ENCODE peak calls at places on chromosome 9, in four cellular contexts. A, T, K and C are unnamed samples.

GRCh38 chr9:134937566-134938345 is 20.0 kb upstream of the FCN1 start:
- DNase-seq in K (no peak), T (no peak), A (no peak), C (no peak)

GRCh38 chr9:89549031-89549644 is 51.2 kb upstream of the SEMA4D start:
- DNase-seq in A (peak), T (peak), K (peak), C (peak)

GRCh38 chr9:31821583-31821982 is 562.9 kb upstream of the ACO1 start:
- DNase-seq in T (no peak), K (no peak), A (no peak), C (no peak)

GRCh38 chr9:99073347-99073746 is 31.6 kb upstream of the TGFBR1 start:
- DNase-seq in K (no peak), A (no peak), T (no peak), C (no peak)

GRCh38 chr9:33048054-33048465 is 23.0 kb downstream of the DNAJA1 start:
- DNase-seq in A (no peak), K (no peak), T (no peak), C (no peak)

GRCh38 chr9:37251452-37251851 is 131.1 kb downstream of the ZCCHC7 start:
- DNase-seq in K (peak), T (peak), A (no peak), C (peak)

GRCh38 chr9:75892168-75892901 is 1.9 kb downstream of the PCSK5 start:
- DNase-seq in T (peak), A (no peak), K (peak), C (peak)

GRCh38 chr9:88420227-88420626 is 32.0 kb downstream of the SPIN1 start:
- DNase-seq in T (no peak), A (no peak), K (no peak), C (no peak)

GRCh38 chr9:121784706-121785426 is 133.4 kb downstream of the DAB2IP start:
- DNase-seq in T (peak), K (no peak), A (no peak), C (peak)

GRCh38 chr9:3949744-3950143 is 350.1 kb downstream of the GLIS3 start:
- DNase-seq in T (no peak), A (no peak), K (no peak), C (no peak)

GRCh38 chr9:131661954-131662621 is 77.8 kb downstream of the RAPGEF1 start:
- DNase-seq in A (no peak), K (no peak), T (no peak), C (no peak)

GRCh38 chr9:93190133-93190525 is 6.2 kb downstream of the WNK2 start:
- DNase-seq in K (no peak), A (no peak), T (no peak), C (no peak)

GRCh38 chr9:129886226-129887174 is 51.2 kb downstream of the USP20 start:
- DNase-seq in K (no peak), T (peak), A (no peak), C (no peak)

GRCh38 chr9:127116946-127117345 is 5.5 kb downstream of the ANGPTL2 start:
- DNase-seq in K (no peak), A (peak), T (no peak), C (peak)

GRCh38 chr9:91349115-91349555 is 12.6 kb downstream of the AUH start:
- DNase-seq in K (no peak), A (no peak), T (no peak), C (no peak)

GRCh38 chr9:73916016-73916673 is 581.0 kb upstream of the RORB start:
- DNase-seq in K (peak), T (peak), A (no peak), C (peak)

GRCh38 chr9:90451804-90452203 is 190.8 kb downstream of the DIRAS2 start:
- DNase-seq in K (no peak), A (no peak), T (no peak), C (no peak)

GRCh38 chr9:27368317-27368985 is 71.5 kb upstream of the EQTN start:
- DNase-seq in T (no peak), A (no peak), K (no peak), C (peak)

GRCh38 chr9:92947268-92948031 is at the start of gene FGD3:
- DNase-seq in A (no peak), T (peak), K (peak), C (no peak)

GRCh38 chr9:70352802-70353201 is 61.7 kb downstream of the KLF9 start:
- DNase-seq in A (no peak), K (no peak), T (no peak), C (no peak)

GRCh38 chr9:105191508-105192118 is 52.8 kb upstream of the SLC44A1 start:
- DNase-seq in T (no peak), K (no peak), A (no peak), C (no peak)

GRCh38 chr9:94639045-94639995 is at the start of gene FBP1:
- DNase-seq in T (peak), A (no peak), K (peak), C (peak)

GRCh38 chr9:122180633-122181032 is 20.9 kb downstream of the MORN5 start:
- DNase-seq in T (no peak), K (no peak), A (peak), C (no peak)

GRCh38 chr9:37329576-37329975 is 92.9 kb upstream of the GRHPR start:
- DNase-seq in A (peak), T (no peak), K (no peak), C (peak)

GRCh38 chr9:92740015-92740408 is 24.6 kb downstream of the BICD2 start:
- DNase-seq in K (no peak), A (peak), T (no peak), C (no peak)

GRCh38 chr9:137423810-137424291 is 658 bp downstream of the NOXA1 start:
- DNase-seq in T (no peak), K (no peak), A (no peak), C (no peak)

GRCh38 chr9:81716409-81716808 is 27.1 kb upstream of the TLE1 start:
- DNase-seq in K (no peak), T (no peak), A (peak), C (no peak)

GRCh38 chr9:105114318-105114717 is 130.1 kb upstream of the SLC44A1 start:
- DNase-seq in K (no peak), A (no peak), T (no peak), C (no peak)

GRCh38 chr9:134655591-134656333 is 14.2 kb downstream of the COL5A1 start:
- DNase-seq in K (no peak), A (no peak), T (no peak), C (peak)

GRCh38 chr9:89593776-89594427 is 10.9 kb upstream of the GADD45G start:
- DNase-seq in T (peak), A (peak), K (peak), C (peak)

GRCh38 chr9:131656356-131657030 is 83.4 kb downstream of the RAPGEF1 start:
- DNase-seq in T (no peak), K (no peak), A (no peak), C (no peak)

GRCh38 chr9:91025856-91026255 is 224.2 kb downstream of the SYK start:
- DNase-seq in K (no peak), T (no peak), A (no peak), C (no peak)

GRCh38 chr9:87882627-87883026 is at the start of gene SPATA31E1:
- DNase-seq in K (peak), T (peak), A (no peak), C (no peak)

GRCh38 chr9:87067426-87067825 is 120.1 kb upstream of the GAS1 start:
- DNase-seq in K (no peak), A (no peak), T (no peak), C (no peak)

GRCh38 chr9:5871785-5872184 is 18.9 kb upstream of the MLANA start:
- DNase-seq in T (no peak), A (no peak), K (no peak), C (no peak)

GRCh38 chr9:5872496-5872895 is 18.2 kb upstream of the MLANA start:
- DNase-seq in A (no peak), K (no peak), T (no peak), C (no peak)

GRCh38 chr9:5870020-5870339 is 20.7 kb upstream of the MLANA start:
- DNase-seq in T (no peak), K (no peak), A (no peak), C (no peak)

GRCh38 chr9:5869315-5870019 is 21.2 kb upstream of the MLANA start:
- DNase-seq in T (peak), K (peak), A (no peak), C (peak)

GRCh38 chr9:5870691-5871090 is 20.0 kb upstream of the MLANA start:
- DNase-seq in K (no peak), T (no peak), A (no peak), C (no peak)
- H3K56ac ChIP-seq in K (no peak), T (no peak), A (no peak), C (no peak)

DNA sequence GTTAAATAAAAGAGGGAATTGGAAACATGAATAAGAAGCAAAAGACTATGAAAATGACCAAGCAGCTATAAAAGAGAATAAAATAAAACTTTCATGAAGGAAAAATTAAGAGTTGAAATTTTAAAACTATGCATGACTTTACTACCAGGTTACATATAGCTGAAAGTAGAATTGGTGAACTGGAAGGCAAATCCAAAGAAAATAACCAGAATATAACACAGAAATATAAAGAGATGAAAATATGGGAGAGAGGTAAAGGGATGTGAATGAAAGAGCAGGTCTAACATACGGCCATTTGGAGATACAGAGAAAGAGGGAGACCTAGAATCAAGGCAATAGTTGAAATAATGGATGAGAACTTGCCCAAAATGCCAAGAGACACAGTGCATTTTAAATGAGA is 42.9 kb upstream of the TDRD7 start:
- DNase-seq in A (no peak), T (no peak), K (no peak), C (no peak)
- H3K56ac ChIP-seq in A (no peak), T (no peak), K (no peak), C (no peak)

DNA sequence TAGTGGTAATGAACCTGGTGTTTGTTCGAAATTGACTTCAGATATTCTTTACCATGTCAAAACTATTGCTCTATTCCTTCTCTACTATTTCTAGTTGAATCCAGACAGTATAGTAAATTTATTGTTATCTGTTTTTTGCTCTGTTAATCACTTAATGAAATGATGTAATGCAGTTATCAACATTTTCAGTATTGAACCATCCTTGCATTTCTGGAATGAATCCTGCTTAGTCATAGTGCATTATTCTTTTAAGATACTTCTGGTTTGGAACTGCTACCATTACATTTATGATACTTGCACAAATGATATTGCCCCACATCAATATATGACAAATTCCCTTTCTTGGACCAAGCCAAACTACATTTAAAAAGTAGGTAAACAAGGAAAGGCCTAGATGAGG is 554.0 kb upstream of the KLF4 start:
- DNase-seq in K (no peak), T (no peak), A (no peak), C (no peak)
- H3K56ac ChIP-seq in K (no peak), T (no peak), A (no peak), C (no peak)

GRCh38 chr9:5801739-5802113 is 31.2 kb downstream of the ERMP1 start:
- DNase-seq in T (no peak), A (no peak), K (no peak), C (no peak)

GRCh38 chr9:5799314-5799713 is 33.6 kb downstream of the ERMP1 start:
- DNase-seq in A (peak), K (no peak), T (no peak), C (peak)

GRCh38 chr9:5796298-5796697 is 36.6 kb downstream of the ERMP1 start:
- DNase-seq in K (no peak), T (no peak), A (no peak), C (no peak)

GRCh38 chr9:5800969-5801738 is 31.8 kb downstream of the ERMP1 start:
- DNase-seq in K (no peak), A (no peak), T (no peak), C (peak)

GRCh38 chr9:5798581-5798980 is 34.3 kb downstream of the ERMP1 start:
- DNase-seq in T (no peak), A (no peak), K (no peak), C (peak)
- H3K56ac ChIP-seq in T (no peak), A (no peak), K (no peak), C (no peak)

GRCh38 chr9:18438951-18439350 is 35.0 kb upstream of the ADAMTSL1 start:
- DNase-seq in A (no peak), K (no peak), T (no peak), C (peak)
- H3K56ac ChIP-seq in A (peak), K (no peak), T (no peak), C (peak)

GRCh38 chr9:119453980-119454379 is 84.7 kb upstream of the BRINP1 start:
- DNase-seq in T (no peak), K (no peak), A (no peak), C (no peak)

GRCh38 chr9:119453490-119453911 is 84.3 kb upstream of the BRINP1 start:
- DNase-seq in A (no peak), K (no peak), T (no peak), C (no peak)

GRCh38 chr9:119451426-119451825 is 82.2 kb upstream of the BRINP1 start:
- DNase-seq in T (no peak), A (no peak), K (no peak), C (no peak)
- H3K56ac ChIP-seq in T (no peak), A (no peak), K (no peak), C (no peak)

GRCh38 chr9:84939766-84940165 is 270.2 kb downstream of the NTRK2 start:
- DNase-seq in K (no peak), T (no peak), A (no peak), C (peak)

GRCh38 chr9:84932915-84933527 is 263.5 kb downstream of the NTRK2 start:
- DNase-seq in A (no peak), T (peak), K (no peak), C (peak)

GRCh38 chr9:84935528-84936117 is 266.1 kb downstream of the NTRK2 start:
- DNase-seq in K (no peak), A (no peak), T (no peak), C (no peak)

GRCh38 chr9:84940294-84940693 is 270.8 kb downstream of the NTRK2 start:
- DNase-seq in K (no peak), T (no peak), A (no peak), C (no peak)

DNA sequence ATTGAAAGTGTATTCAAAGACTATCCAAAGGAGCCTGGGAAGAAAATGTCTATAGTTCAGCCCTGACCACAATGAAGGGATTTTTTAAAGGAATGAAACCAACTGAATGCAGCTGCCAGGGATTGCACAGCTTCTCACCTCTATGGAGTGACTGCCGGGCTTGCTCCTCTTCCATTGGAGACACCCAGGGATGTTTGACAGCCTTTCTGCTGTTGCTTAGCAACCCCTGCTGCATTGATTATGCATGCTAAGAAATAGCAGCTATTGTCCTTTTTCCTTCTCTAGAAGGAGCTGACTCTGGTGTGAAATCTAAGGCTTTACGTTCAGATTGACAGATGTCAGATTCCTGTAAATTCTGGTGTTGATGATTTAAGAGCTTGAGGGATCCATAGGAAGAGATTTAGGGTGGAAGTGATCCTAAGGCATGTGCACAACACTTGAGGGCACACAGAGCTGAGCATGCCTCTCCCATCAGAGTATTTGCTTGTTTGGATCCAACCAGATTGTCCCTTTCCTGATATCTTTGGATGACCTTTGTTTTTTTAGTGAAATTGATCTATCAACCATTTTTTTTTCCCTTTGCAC is 267.6 kb downstream of the NTRK2 start:
- DNase-seq in T (peak), K (no peak), A (no peak), C (peak)
- H3K56ac ChIP-seq in T (no peak), K (no peak), A (no peak), C (no peak)

DNA sequence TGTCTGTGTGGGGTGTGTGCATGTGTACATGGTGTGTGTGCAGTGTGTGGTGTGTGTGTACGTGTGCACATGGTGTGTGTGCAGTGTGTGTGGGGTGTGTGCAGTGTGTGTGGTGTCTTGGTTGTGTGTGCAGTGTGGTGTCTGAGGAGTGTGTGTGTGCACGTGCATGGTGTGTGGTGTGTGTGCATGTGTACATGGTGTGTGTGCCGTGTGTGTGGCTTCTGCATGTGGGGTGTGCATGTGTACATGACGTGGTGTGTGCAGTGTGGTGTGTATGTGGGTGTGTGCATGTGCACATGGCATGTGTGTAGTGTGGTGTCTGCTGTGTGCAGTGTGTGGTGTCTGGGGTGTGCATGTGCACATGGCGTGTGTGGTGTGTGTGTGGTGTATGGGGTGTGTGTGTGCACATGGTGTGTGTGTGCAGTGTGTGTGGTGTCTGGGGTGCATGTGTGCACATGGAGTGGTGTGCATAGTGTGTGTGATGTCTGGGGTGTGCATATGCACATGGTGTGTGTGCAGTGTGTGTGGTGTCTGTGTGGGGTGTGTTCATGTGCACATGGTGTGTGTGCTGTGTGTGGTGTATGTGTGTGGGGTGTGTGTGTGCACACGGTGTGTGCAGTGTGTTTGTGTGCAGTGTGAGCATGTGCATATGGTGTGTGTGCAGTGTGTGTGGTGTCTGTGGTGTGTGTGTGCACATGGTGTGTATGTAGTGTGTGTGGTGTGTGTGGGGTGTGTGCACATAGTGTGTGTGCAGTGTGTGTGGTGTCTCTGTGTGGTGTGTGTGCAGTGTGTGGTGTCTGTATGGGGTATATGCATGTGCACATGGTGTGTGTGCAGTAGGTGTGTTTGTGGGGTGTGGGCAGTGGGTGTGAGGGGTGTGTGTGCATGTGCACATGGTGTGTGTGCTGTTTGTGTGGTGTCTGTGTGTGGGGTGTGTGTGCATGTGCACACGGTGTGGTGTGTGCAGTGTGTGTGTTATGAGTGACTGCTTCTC is 40.6 kb upstream of the ZNG1F start:
- DNase-seq in K (no peak), A (peak), T (peak), C (peak)
- H3K56ac ChIP-seq in K (peak), A (no peak), T (no peak), C (no peak)

GRCh38 chr9:6942406-6942805 is 184.6 kb downstream of the KDM4C start:
- DNase-seq in A (no peak), T (no peak), K (no peak), C (no peak)
- H3K56ac ChIP-seq in A (no peak), T (no peak), K (no peak), C (no peak)